ENCODE peak calls at places on chromosomes 4 and X, in five cellular contexts. V, M, Q, U and D are unnamed samples.

GRCh38 chr4:7872264-7872771 is 67.3 kb downstream of the AFAP1 start:
- DNase-seq in V (peak; percentile 97), M (peak; percentile 80), Q (no peak), U (no peak), D (no peak)

GRCh38 chrX:130626521-130626920 is 224.7 kb downstream of the RBMX2 start:
- DNase-seq in V (no peak), M (peak; percentile 9), Q (no peak), U (no peak), D (no peak)

GRCh38 chr4:149887091-149887490 is 71.4 kb upstream of the IQCM start:
- DNase-seq in V (peak; percentile 3), M (no peak), Q (no peak), U (no peak), D (no peak)

GRCh38 chr4:64144994-64145393 is 264.3 kb downstream of the TECRL start:
- DNase-seq in V (no peak), M (no peak), Q (no peak), U (no peak), D (no peak)

GRCh38 chr4:66202870-66203269 is 532.6 kb upstream of the EPHA5 start:
- DNase-seq in V (no peak), M (no peak), Q (no peak), U (no peak), D (no peak)

GRCh38 chr4:173478136-173478860 is 51.7 kb downstream of the HAND2 start:
- DNase-seq in V (peak; percentile 86), M (no peak), Q (no peak), U (no peak), D (no peak)

GRCh38 chr4:185099024-185099682 is 43.9 kb upstream of the SLC25A4 start:
- DNase-seq in V (no peak), M (peak; percentile 56), Q (no peak), U (no peak), D (no peak)

GRCh38 chr4:15002659-15003440 is 569 bp downstream of the CPEB2 start:
- DNase-seq in V (peak; percentile 89), M (peak; percentile 86), Q (peak; percentile 85), U (peak; percentile 92), D (no peak)

GRCh38 chr4:57369446-57369845 is 259.3 kb upstream of the IGFBP7 start:
- DNase-seq in V (no peak), M (peak; percentile 3), Q (no peak), U (no peak), D (no peak)

GRCh38 chrX:13051529-13052172 is 7.2 kb upstream of the FAM9C start:
- DNase-seq in V (peak; percentile 29), M (peak; percentile 57), Q (no peak), U (no peak), D (no peak)